ENCODE peak calls at places on chromosomes 6 and 20, in seven cellular contexts. One of them, this sample, is unnamed.

GRCh38 chr6:146775227-146775626 is 176.5 kb downstream of the ADGB start:
- DNase-seq in HFFc6: no peak
- DNase-seq in glutamatergic neuron: no peak
- DNase-seq in foreskin fibroblast: peak
- DNase-seq in pancreas: no peak
- DNase-seq in fibroblast of pulmonary artery: peak
- DNase-seq in endothelial cell: no peak
- DNase-seq in this sample: no peak

GRCh38 chr6:28982476-28983266 is 22.4 kb downstream of the ZNF311 start:
- DNase-seq in HFFc6: peak
- DNase-seq in glutamatergic neuron: no peak
- DNase-seq in foreskin fibroblast: peak
- DNase-seq in pancreas: peak
- DNase-seq in fibroblast of pulmonary artery: peak
- DNase-seq in endothelial cell: peak
- DNase-seq in this sample: no peak

GRCh38 chr6:30885481-30885998 is 1.2 kb downstream of the DDR1 start:
- DNase-seq in HFFc6: peak
- DNase-seq in glutamatergic neuron: no peak
- DNase-seq in foreskin fibroblast: peak
- DNase-seq in pancreas: peak
- DNase-seq in fibroblast of pulmonary artery: peak
- DNase-seq in endothelial cell: no peak
- DNase-seq in this sample: no peak

GRCh38 chr6:147506704-147507114 is 1.8 kb upstream of the SAMD5 start:
- DNase-seq in HFFc6: peak
- DNase-seq in glutamatergic neuron: peak
- DNase-seq in foreskin fibroblast: peak
- DNase-seq in pancreas: peak
- DNase-seq in fibroblast of pulmonary artery: peak
- DNase-seq in endothelial cell: peak
- DNase-seq in this sample: no peak

GRCh38 chr6:128239898-128240509 is 280.4 kb downstream of the PTPRK start:
- DNase-seq in HFFc6: no peak
- DNase-seq in glutamatergic neuron: no peak
- DNase-seq in foreskin fibroblast: no peak
- DNase-seq in pancreas: no peak
- DNase-seq in fibroblast of pulmonary artery: no peak
- DNase-seq in endothelial cell: no peak
- DNase-seq in this sample: no peak

GRCh38 chr6:90087103-90087833 is 193.0 kb downstream of the GJA10 start:
- DNase-seq in HFFc6: no peak
- DNase-seq in glutamatergic neuron: no peak
- DNase-seq in foreskin fibroblast: peak
- DNase-seq in pancreas: no peak
- DNase-seq in fibroblast of pulmonary artery: peak
- DNase-seq in endothelial cell: no peak
- DNase-seq in this sample: peak

GRCh38 chr20:39144757-39145156 is 182.6 kb downstream of the DHX35 start:
- DNase-seq in HFFc6: no peak
- DNase-seq in glutamatergic neuron: no peak
- DNase-seq in foreskin fibroblast: no peak
- DNase-seq in pancreas: no peak
- DNase-seq in fibroblast of pulmonary artery: no peak
- DNase-seq in endothelial cell: no peak
- DNase-seq in this sample: no peak

GRCh38 chr6:2796884-2797283 is 31.7 kb downstream of the WRNIP1 start:
- DNase-seq in HFFc6: no peak
- DNase-seq in glutamatergic neuron: no peak
- DNase-seq in foreskin fibroblast: no peak
- DNase-seq in pancreas: no peak
- DNase-seq in fibroblast of pulmonary artery: no peak
- DNase-seq in endothelial cell: no peak
- DNase-seq in this sample: no peak

GRCh38 chr6:35181933-35182612 is 31.7 kb upstream of the SCUBE3 start:
- DNase-seq in HFFc6: peak
- DNase-seq in glutamatergic neuron: no peak
- DNase-seq in foreskin fibroblast: peak
- DNase-seq in pancreas: peak
- DNase-seq in fibroblast of pulmonary artery: peak
- DNase-seq in endothelial cell: no peak
- DNase-seq in this sample: peak

GRCh38 chr6:42045538-42046460 is 4.5 kb upstream of the TAF8 start:
- DNase-seq in HFFc6: peak
- DNase-seq in glutamatergic neuron: no peak
- DNase-seq in foreskin fibroblast: peak
- DNase-seq in pancreas: peak
- DNase-seq in fibroblast of pulmonary artery: peak
- DNase-seq in endothelial cell: no peak
- DNase-seq in this sample: peak

GRCh38 chr6:11323666-11324452 is 91.4 kb upstream of the NEDD9 start:
- DNase-seq in HFFc6: no peak
- DNase-seq in glutamatergic neuron: no peak
- DNase-seq in foreskin fibroblast: no peak
- DNase-seq in pancreas: no peak
- DNase-seq in fibroblast of pulmonary artery: no peak
- DNase-seq in endothelial cell: no peak
- DNase-seq in this sample: no peak

GRCh38 chr6:130625825-130626500 is 201.2 kb upstream of the SMLR1 start:
- DNase-seq in HFFc6: peak
- DNase-seq in glutamatergic neuron: no peak
- DNase-seq in foreskin fibroblast: peak
- DNase-seq in pancreas: no peak
- DNase-seq in fibroblast of pulmonary artery: peak
- DNase-seq in endothelial cell: no peak
- DNase-seq in this sample: peak

GRCh38 chr20:12575352-12576095 is 433.2 kb upstream of the SPTLC3 start:
- DNase-seq in HFFc6: no peak
- DNase-seq in glutamatergic neuron: no peak
- DNase-seq in foreskin fibroblast: no peak
- DNase-seq in pancreas: peak
- DNase-seq in fibroblast of pulmonary artery: no peak
- DNase-seq in endothelial cell: no peak
- DNase-seq in this sample: no peak

GRCh38 chr20:32893878-32894483 is 35.3 kb downstream of the EFCAB8 start:
- DNase-seq in HFFc6: peak
- DNase-seq in glutamatergic neuron: peak
- DNase-seq in foreskin fibroblast: peak
- DNase-seq in pancreas: no peak
- DNase-seq in fibroblast of pulmonary artery: peak
- DNase-seq in endothelial cell: peak
- DNase-seq in this sample: no peak

GRCh38 chr6:15547379-15547778 is 115.4 kb downstream of the DTNBP1 start:
- DNase-seq in HFFc6: no peak
- DNase-seq in glutamatergic neuron: no peak
- DNase-seq in foreskin fibroblast: no peak
- DNase-seq in pancreas: no peak
- DNase-seq in fibroblast of pulmonary artery: peak
- DNase-seq in endothelial cell: no peak
- DNase-seq in this sample: no peak

GRCh38 chr6:88567696-88568095 is 395.7 kb downstream of the RNGTT start:
- DNase-seq in HFFc6: no peak
- DNase-seq in glutamatergic neuron: no peak
- DNase-seq in foreskin fibroblast: no peak
- DNase-seq in pancreas: no peak
- DNase-seq in fibroblast of pulmonary artery: no peak
- DNase-seq in endothelial cell: no peak
- DNase-seq in this sample: no peak

GRCh38 chr6:75381878-75382633 is 97.5 kb upstream of the TMEM30A start:
- DNase-seq in HFFc6: no peak
- DNase-seq in glutamatergic neuron: no peak
- DNase-seq in foreskin fibroblast: peak
- DNase-seq in pancreas: no peak
- DNase-seq in fibroblast of pulmonary artery: peak
- DNase-seq in endothelial cell: no peak
- DNase-seq in this sample: no peak

GRCh38 chr6:122789862-122790739 is 1.0 kb downstream of the SMPDL3A start:
- DNase-seq in HFFc6: no peak
- DNase-seq in glutamatergic neuron: peak
- DNase-seq in foreskin fibroblast: peak
- DNase-seq in pancreas: no peak
- DNase-seq in fibroblast of pulmonary artery: no peak
- DNase-seq in endothelial cell: no peak
- DNase-seq in this sample: no peak

GRCh38 chr20:2814587-2815051 is at the start of gene C20orf141:
- DNase-seq in HFFc6: peak
- DNase-seq in glutamatergic neuron: peak
- DNase-seq in foreskin fibroblast: peak
- DNase-seq in pancreas: no peak
- DNase-seq in fibroblast of pulmonary artery: peak
- DNase-seq in endothelial cell: no peak
- DNase-seq in this sample: peak

GRCh38 chr6:159461998-159462397 is 231.0 kb downstream of the SOD2 start:
- DNase-seq in HFFc6: no peak
- DNase-seq in glutamatergic neuron: no peak
- DNase-seq in foreskin fibroblast: no peak
- DNase-seq in pancreas: no peak
- DNase-seq in fibroblast of pulmonary artery: no peak
- DNase-seq in endothelial cell: no peak
- DNase-seq in this sample: no peak
- TF ChIP-seq CTCF in HFFc6: no peak
- TF ChIP-seq CTCF in glutamatergic neuron: no peak
- TF ChIP-seq CTCF in foreskin fibroblast: no peak
- TF ChIP-seq CTCF in pancreas: no peak
- TF ChIP-seq CTCF in fibroblast of pulmonary artery: no peak
- TF ChIP-seq CTCF in endothelial cell: no peak
- TF ChIP-seq CTCF in this sample: no peak

GRCh38 chr20:17281478-17281877 is 54.6 kb downstream of the PCSK2 start:
- DNase-seq in HFFc6: no peak
- DNase-seq in glutamatergic neuron: peak
- DNase-seq in foreskin fibroblast: no peak
- DNase-seq in pancreas: peak
- DNase-seq in fibroblast of pulmonary artery: no peak
- DNase-seq in endothelial cell: peak
- DNase-seq in this sample: no peak
- TF ChIP-seq CTCF in HFFc6: no peak
- TF ChIP-seq CTCF in glutamatergic neuron: peak
- TF ChIP-seq CTCF in foreskin fibroblast: peak
- TF ChIP-seq CTCF in pancreas: peak
- TF ChIP-seq CTCF in fibroblast of pulmonary artery: no peak
- TF ChIP-seq CTCF in endothelial cell: peak
- TF ChIP-seq CTCF in this sample: peak

DNA sequence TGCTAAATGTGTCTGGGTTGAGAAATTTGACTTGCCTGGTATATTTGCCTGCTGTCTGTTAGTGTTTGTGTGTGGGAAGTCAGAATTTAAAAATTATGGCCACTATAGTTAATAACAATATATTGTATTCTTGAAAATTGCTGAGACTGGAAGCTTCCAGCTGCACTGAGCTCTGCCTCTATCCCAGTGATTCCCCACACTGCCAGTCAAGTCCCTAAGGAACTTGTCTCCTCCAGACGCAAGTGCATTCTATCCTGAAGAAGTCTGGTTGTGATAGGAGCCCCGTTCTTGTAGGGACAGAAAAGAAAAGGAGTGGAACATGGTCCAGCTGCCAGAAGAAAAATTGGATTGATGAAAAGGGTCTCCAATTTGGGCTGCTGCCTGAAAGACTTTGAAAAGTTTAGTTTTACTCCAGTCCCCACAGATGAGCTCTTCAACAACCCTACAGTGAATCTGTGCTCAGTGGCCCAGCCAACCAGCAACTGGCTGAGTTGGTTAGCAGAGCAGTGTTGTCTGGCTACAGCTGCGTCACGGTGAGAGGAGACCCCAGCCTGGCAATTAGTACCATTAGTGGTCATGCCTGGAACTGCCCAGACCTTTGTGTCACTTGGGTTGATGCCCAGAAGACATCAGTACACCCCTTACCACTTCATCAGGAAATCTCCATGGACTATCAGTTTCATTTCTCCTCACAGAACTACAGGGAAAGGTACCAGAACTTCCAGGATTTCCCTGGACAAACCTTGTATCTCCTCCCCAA is 183.1 kb upstream of the MCHR2 start:
- DNase-seq in HFFc6: no peak
- DNase-seq in glutamatergic neuron: no peak
- DNase-seq in foreskin fibroblast: peak
- DNase-seq in pancreas: no peak
- DNase-seq in fibroblast of pulmonary artery: no peak
- DNase-seq in endothelial cell: no peak
- DNase-seq in this sample: no peak
- TF ChIP-seq CTCF in HFFc6: peak
- TF ChIP-seq CTCF in glutamatergic neuron: no peak
- TF ChIP-seq CTCF in foreskin fibroblast: no peak
- TF ChIP-seq CTCF in pancreas: no peak
- TF ChIP-seq CTCF in fibroblast of pulmonary artery: no peak
- TF ChIP-seq CTCF in endothelial cell: no peak
- TF ChIP-seq CTCF in this sample: no peak

GRCh38 chr20:34956751-34957472 is 1.2 kb downstream of the MYH7B start:
- DNase-seq in HFFc6: no peak
- DNase-seq in glutamatergic neuron: no peak
- DNase-seq in foreskin fibroblast: no peak
- DNase-seq in pancreas: no peak
- DNase-seq in fibroblast of pulmonary artery: no peak
- DNase-seq in endothelial cell: no peak
- DNase-seq in this sample: no peak

GRCh38 chr20:34954905-34955231 is 738 bp downstream of the GSS start:
- DNase-seq in HFFc6: peak
- DNase-seq in glutamatergic neuron: no peak
- DNase-seq in foreskin fibroblast: peak
- DNase-seq in pancreas: no peak
- DNase-seq in fibroblast of pulmonary artery: no peak
- DNase-seq in endothelial cell: peak
- DNase-seq in this sample: no peak

GRCh38 chr20:34956041-34956458 is 382 bp downstream of the MYH7B start:
- DNase-seq in HFFc6: no peak
- DNase-seq in glutamatergic neuron: no peak
- DNase-seq in foreskin fibroblast: no peak
- DNase-seq in pancreas: no peak
- DNase-seq in fibroblast of pulmonary artery: no peak
- DNase-seq in endothelial cell: no peak
- DNase-seq in this sample: no peak

GRCh38 chr20:34953960-34954359 is 1.6 kb downstream of the GSS start:
- DNase-seq in HFFc6: no peak
- DNase-seq in glutamatergic neuron: no peak
- DNase-seq in foreskin fibroblast: no peak
- DNase-seq in pancreas: no peak
- DNase-seq in fibroblast of pulmonary artery: no peak
- DNase-seq in endothelial cell: no peak
- DNase-seq in this sample: no peak

DNA sequence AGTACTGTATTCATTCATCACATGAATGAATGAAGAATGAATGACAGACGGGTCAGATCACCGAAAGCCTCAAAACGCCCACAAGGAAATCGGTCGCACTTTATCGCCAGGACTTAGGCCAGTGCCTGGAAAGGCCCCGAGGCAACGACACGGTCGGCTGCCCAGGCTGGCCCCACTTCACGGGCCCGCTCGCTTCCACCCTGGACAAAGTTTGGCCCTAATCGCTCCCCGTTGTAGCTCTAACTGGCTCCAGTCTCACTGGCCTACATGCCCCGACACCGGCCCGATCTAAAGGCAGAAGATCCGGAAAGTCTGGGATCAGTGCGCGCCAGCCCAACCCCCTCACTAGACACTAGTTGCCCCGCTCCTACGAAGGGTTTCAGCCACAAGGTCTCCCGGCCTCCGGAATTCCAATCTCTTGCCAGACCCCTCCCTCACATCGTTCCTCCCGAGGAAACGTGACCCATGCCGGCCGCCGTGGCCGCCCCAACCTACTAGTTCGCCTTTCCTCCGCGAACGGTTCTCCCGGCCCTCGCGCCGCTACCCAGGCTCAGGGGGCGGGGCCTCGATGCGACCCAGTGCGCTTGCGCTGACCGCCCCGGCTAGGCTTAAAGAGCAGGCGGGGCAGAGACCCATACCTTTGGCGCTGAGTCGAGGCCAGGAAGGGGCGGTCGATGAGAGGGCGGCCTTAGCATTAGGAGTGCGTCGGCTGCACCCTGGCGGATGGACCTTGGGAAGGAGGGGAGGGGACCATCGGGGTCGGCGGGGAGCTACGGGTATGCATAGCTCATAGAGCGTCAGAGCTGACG is at the start of the genes GSS and MYH7B:
- DNase-seq in HFFc6: peak
- DNase-seq in glutamatergic neuron: peak
- DNase-seq in foreskin fibroblast: peak
- DNase-seq in pancreas: peak
- DNase-seq in fibroblast of pulmonary artery: peak
- DNase-seq in endothelial cell: peak
- DNase-seq in this sample: peak
- TF ChIP-seq CTCF in HFFc6: peak
- TF ChIP-seq CTCF in glutamatergic neuron: no peak
- TF ChIP-seq CTCF in foreskin fibroblast: peak
- TF ChIP-seq CTCF in pancreas: no peak
- TF ChIP-seq CTCF in fibroblast of pulmonary artery: peak
- TF ChIP-seq CTCF in endothelial cell: no peak
- TF ChIP-seq CTCF in this sample: peak

This sample was measured in BJ.